ENCODE peak calls at places on chromosomes 1 and 21, in seven cellular contexts. X, U, B, G, Y, K and P are unnamed samples.
A peak's percentile ranks its signal among the peaks of the same experiment; 100 is the strongest.

GRCh38 chr1:33176362-33176850 is 5.4 kb downstream of the TRIM62 start:
- DNase-seq in X (no peak), U (no peak), B (peak; percentile 66), G (no peak), Y (no peak), K (no peak), P (peak; percentile 46)

GRCh38 chr21:43262427-43262826 is 93.6 kb downstream of the CRYAA start:
- DNase-seq in X (no peak), U (no peak), B (no peak), G (no peak), Y (no peak), K (no peak), P (no peak)

GRCh38 chr1:230121950-230122349 is 54.9 kb downstream of the GALNT2 start:
- DNase-seq in X (no peak), U (peak; percentile 70), B (peak; percentile 21), G (no peak), Y (no peak), K (no peak), P (no peak)

GRCh38 chr1:116997011-116997410 is 4.5 kb upstream of the CD101 start:
- DNase-seq in X (no peak), U (no peak), B (no peak), G (no peak), Y (no peak), K (peak; percentile 17), P (no peak)

GRCh38 chr1:59017501-59018231 is 233.8 kb upstream of the JUN start:
- DNase-seq in X (no peak), U (no peak), B (no peak), G (no peak), Y (no peak), K (no peak), P (no peak)

GRCh38 chr1:65494671-65495070 is 74.2 kb downstream of the LEPR start:
- DNase-seq in X (no peak), U (no peak), B (no peak), G (no peak), Y (no peak), K (no peak), P (no peak)

GRCh38 chr1:11364170-11364569 is 91.2 kb downstream of the UBIAD1 start:
- DNase-seq in X (no peak), U (no peak), B (no peak), G (no peak), Y (no peak), K (no peak), P (no peak)

GRCh38 chr1:157963713-157964112 is 29.7 kb upstream of the KIRREL1 start:
- DNase-seq in X (peak; percentile 34), U (peak; percentile 78), B (peak; percentile 85), G (peak; percentile 67), Y (no peak), K (peak; percentile 42), P (no peak)

GRCh38 chr1:245475116-245475515 is 320.3 kb downstream of the KIF26B start:
- DNase-seq in X (no peak), U (no peak), B (no peak), G (no peak), Y (no peak), K (no peak), P (no peak)

GRCh38 chr1:19744335-19744743 is 55.4 kb downstream of the TMCO4 start:
- DNase-seq in X (no peak), U (no peak), B (no peak), G (peak; percentile 42), Y (no peak), K (no peak), P (no peak)

GRCh38 chr1:210726621-210727020 is 397.9 kb downstream of the HHAT start:
- DNase-seq in X (no peak), U (peak; percentile 37), B (no peak), G (no peak), Y (no peak), K (no peak), P (no peak)

GRCh38 chr1:55894521-55894920 is 679.4 kb upstream of the USP24 start:
- DNase-seq in X (no peak), U (no peak), B (no peak), G (no peak), Y (no peak), K (no peak), P (no peak)

GRCh38 chr21:39332175-39332574 is 16.7 kb downstream of the HMGN1 start:
- DNase-seq in X (no peak), U (no peak), B (no peak), G (no peak), Y (no peak), K (no peak), P (no peak)

GRCh38 chr1:31957701-31958674 is 19.8 kb upstream of the PTP4A2 start:
- DNase-seq in X (no peak), U (no peak), B (no peak), G (peak; percentile 34), Y (no peak), K (no peak), P (no peak)

GRCh38 chr1:208691012-208691411 is 446.8 kb upstream of the PLXNA2 start:
- DNase-seq in X (no peak), U (no peak), B (no peak), G (no peak), Y (no peak), K (no peak), P (no peak)

GRCh38 chr1:92484171-92484471 is 2.6 kb downstream of the GFI1 start:
- DNase-seq in X (no peak), U (no peak), B (no peak), G (no peak), Y (no peak), K (no peak), P (no peak)

GRCh38 chr1:205515781-205516253 is 11.3 kb downstream of the CDK18 start:
- DNase-seq in X (no peak), U (no peak), B (no peak), G (no peak), Y (no peak), K (peak; percentile 80), P (no peak)

GRCh38 chr1:200038987-200039848 is 11.7 kb downstream of the NR5A2 start:
- DNase-seq in X (no peak), U (peak; percentile 61), B (no peak), G (no peak), Y (no peak), K (peak; percentile 58), P (no peak)

GRCh38 chr1:226656201-226656600 is 82.9 kb downstream of the ITPKB start:
- DNase-seq in X (no peak), U (peak; percentile 60), B (no peak), G (no peak), Y (no peak), K (no peak), P (no peak)

GRCh38 chr1:200172311-200172710 is 144.8 kb downstream of the NR5A2 start:
- DNase-seq in X (no peak), U (no peak), B (no peak), G (no peak), Y (no peak), K (peak; percentile 9), P (no peak)

GRCh38 chr1:209835782-209836298 is 8.1 kb downstream of the UTP25 start:
- DNase-seq in X (no peak), U (no peak), B (no peak), G (no peak), Y (no peak), K (no peak), P (no peak)

GRCh38 chr1:72693376-72693775 is 411.0 kb upstream of the NEGR1 start:
- DNase-seq in X (no peak), U (no peak), B (no peak), G (no peak), Y (no peak), K (no peak), P (no peak)

GRCh38 chr1:16054598-16055540 is 11.3 kb downstream of the CLCNKB start:
- DNase-seq in X (no peak), U (no peak), B (no peak), G (no peak), Y (no peak), K (no peak), P (no peak)

GRCh38 chr1:17439250-17440073 is at the start of gene RCC2:
- DNase-seq in X (peak; percentile 60), U (peak; percentile 54), B (peak; percentile 84), G (peak; percentile 79), Y (peak; percentile 63), K (no peak), P (peak; percentile 78)

GRCh38 chr1:2395245-2395644 is 3.6 kb downstream of the RER1 start:
- DNase-seq in X (no peak), U (no peak), B (no peak), G (no peak), Y (no peak), K (no peak), P (no peak)

GRCh38 chr1:125086611-125087010 is 3901.8 kb downstream of the SRGAP2C start:
- DNase-seq in X (no peak), U (no peak), B (no peak), G (no peak), Y (no peak), K (no peak), P (no peak)

GRCh38 chr1:46813858-46814396 is 15.1 kb downstream of the CYP4B1 start:
- DNase-seq in X (no peak), U (no peak), B (no peak), G (no peak), Y (no peak), K (no peak), P (no peak)

GRCh38 chr1:198493324-198493723 is 47.2 kb downstream of the ATP6V1G3 start:
- DNase-seq in X (no peak), U (no peak), B (no peak), G (no peak), Y (no peak), K (no peak), P (no peak)

GRCh38 chr1:1129309-1129708 is 13.4 kb upstream of the C1orf159 start:
- DNase-seq in X (no peak), U (no peak), B (no peak), G (no peak), Y (no peak), K (no peak), P (no peak)

GRCh38 chr1:151311589-151312331 is 15.5 kb downstream of the PI4KB start:
- DNase-seq in X (peak; percentile 21), U (peak; percentile 61), B (no peak), G (peak; percentile 87), Y (no peak), K (peak; percentile 99), P (peak; percentile 97)

GRCh38 chr1:111499026-111499790 is 4.2 kb downstream of the ADORA3 start:
- DNase-seq in X (no peak), U (peak; percentile 8), B (no peak), G (no peak), Y (no peak), K (no peak), P (no peak)

GRCh38 chr1:22275626-22276395 is 132.9 kb upstream of the WNT4 start:
- DNase-seq in X (no peak), U (peak; percentile 68), B (peak; percentile 58), G (no peak), Y (no peak), K (peak; percentile 68), P (peak; percentile 23)